ENCODE peak calls at places on chromosomes 13 and 19, in six cellular contexts. N is RWPE2; X is omental fat pad; J is NCI-H1105; H is left ventricle myocardium inferior; Q is activated CD4-positive, alpha-beta T cell treated with anti-CD3 and anti-CD28 coated beads, Interleukin-2, amount 10 ng/mL, durations not matched to agents 7 days and 5 days. E is an unnamed sample.

GRCh38 chr13:105597573-105597972 is 937.9 kb downstream of the EFNB2 start:
- DNase-seq in N (no peak), X (no peak), J (no peak), H (no peak), Q (no peak), E (no peak)

GRCh38 chr13:73169971-73170370 is 111.2 kb downstream of the KLF5 start:
- DNase-seq in N (no peak), X (no peak), J (no peak), H (no peak), Q (no peak), E (no peak)

GRCh38 chr19:44847144-44848035 is 1.3 kb downstream of the NECTIN2 start:
- DNase-seq in N (peak), X (peak), J (peak), H (peak), Q (no peak), E (no peak)

GRCh38 chr13:114077938-114078335 is 54.5 kb downstream of the RASA3 start:
- DNase-seq in N (no peak), X (peak), J (no peak), H (no peak), Q (no peak), E (no peak)

GRCh38 chr13:38944219-38944618 is 46.4 kb downstream of the STOML3 start:
- DNase-seq in N (no peak), X (no peak), J (no peak), H (no peak), Q (no peak), E (no peak)

GRCh38 chr19:41957838-41958366 is 1.2 kb downstream of the RABAC1 start:
- DNase-seq in N (no peak), X (no peak), J (peak), H (peak), Q (peak), E (peak)

GRCh38 chr13:44093607-44094583 is 214.2 kb downstream of the LACC1 start:
- DNase-seq in N (no peak), X (no peak), J (no peak), H (no peak), Q (no peak), E (no peak)

GRCh38 chr13:66492479-66492878 is 737.7 kb downstream of the PCDH9 start:
- DNase-seq in N (no peak), X (no peak), J (peak), H (no peak), Q (no peak), E (no peak)

GRCh38 chr19:19226204-19226603 is 14.4 kb downstream of the NCAN start:
- DNase-seq in N (no peak), X (no peak), J (no peak), H (no peak), Q (no peak), E (no peak)

GRCh38 chr13:28817204-28817603 is 2.9 kb upstream of the MTUS2 start:
- DNase-seq in N (no peak), X (no peak), J (no peak), H (no peak), Q (no peak), E (no peak)

GRCh38 chr19:7494416-7495098 is 5.7 kb upstream of the PEX11G start:
- DNase-seq in N (no peak), X (no peak), J (no peak), H (peak), Q (no peak), E (no peak)

GRCh38 chr19:2138061-2138728 is 13.2 kb downstream of the AP3D1 start:
- DNase-seq in N (no peak), X (no peak), J (no peak), H (no peak), Q (no peak), E (no peak)

GRCh38 chr13:64505511-64505910 is 2724.6 kb downstream of the PCDH9 start:
- DNase-seq in N (no peak), X (no peak), J (no peak), H (no peak), Q (no peak), E (no peak)

GRCh38 chr19:31338069-31338767 is 11.0 kb downstream of the TSHZ3 start:
- DNase-seq in N (no peak), X (no peak), J (no peak), H (peak), Q (peak), E (peak)

GRCh38 chr19:35223084-35223790 is 5.3 kb downstream of the FAM187B start:
- DNase-seq in N (no peak), X (no peak), J (no peak), H (no peak), Q (no peak), E (no peak)

GRCh38 chr13:101258071-101258470 is 158.2 kb downstream of the NALCN start:
- DNase-seq in N (no peak), X (no peak), J (no peak), H (no peak), Q (peak), E (peak)

GRCh38 chr13:28611654-28612131 is 47.2 kb upstream of the POMP start:
- DNase-seq in N (no peak), X (no peak), J (no peak), H (no peak), Q (peak), E (peak)

GRCh38 chr19:9467161-9467560 is 31.3 kb downstream of the ZNF560 start:
- DNase-seq in N (no peak), X (no peak), J (no peak), H (no peak), Q (no peak), E (no peak)

GRCh38 chr19:45767881-45768643 is 990 bp downstream of the SIX5 start:
- DNase-seq in N (peak), X (no peak), J (no peak), H (peak), Q (no peak), E (no peak)

E was measured in Kasumi-1.